ENCODE peak calls at places on chromosomes 13 and 19, in five cellular contexts. One of them, this sample, is unnamed.

GRCh38 chr19:11148001-11148400 is 7.6 kb downstream of the SPC24 start:
- DNase-seq in fibroblast of lung: no peak
- DNase-seq in mammary epithelial cell: no peak
- DNase-seq in GM12878: no peak
- DNase-seq in neural progenitor cell: no peak
- DNase-seq in this sample: no peak

GRCh38 chr13:23378009-23378632 is 55.4 kb downstream of the SACS start:
- DNase-seq in fibroblast of lung: peak; percentile 98
- DNase-seq in neural progenitor cell: no peak
- DNase-seq in GM12878: peak; percentile 68
- DNase-seq in mammary epithelial cell: peak; percentile 88
- DNase-seq in this sample: no peak

GRCh38 chr13:39215971-39216370 is 177.7 kb downstream of the NHLRC3 start:
- DNase-seq in fibroblast of lung: no peak
- DNase-seq in GM12878: no peak
- DNase-seq in neural progenitor cell: no peak
- DNase-seq in mammary epithelial cell: no peak
- DNase-seq in this sample: no peak

GRCh38 chr19:13382633-13382938 is 123.7 kb downstream of the CACNA1A start:
- DNase-seq in mammary epithelial cell: no peak
- DNase-seq in GM12878: no peak
- DNase-seq in neural progenitor cell: no peak
- DNase-seq in fibroblast of lung: no peak
- DNase-seq in this sample: no peak

GRCh38 chr13:76879211-76879875 is 6.9 kb downstream of the KCTD12 start:
- DNase-seq in GM12878: peak; percentile 47
- DNase-seq in fibroblast of lung: peak; percentile 82
- DNase-seq in neural progenitor cell: no peak
- DNase-seq in mammary epithelial cell: peak; percentile 79
- DNase-seq in this sample: peak; percentile 81

GRCh38 chr13:113151745-113152707 is 6.4 kb upstream of the PROZ start:
- DNase-seq in fibroblast of lung: peak; percentile 71
- DNase-seq in neural progenitor cell: no peak
- DNase-seq in GM12878: no peak
- DNase-seq in mammary epithelial cell: no peak
- DNase-seq in this sample: peak; percentile 77

GRCh38 chr19:45424191-45425058 is 708 bp upstream of the ERCC1 start:
- DNase-seq in fibroblast of lung: peak; percentile 92
- DNase-seq in mammary epithelial cell: peak; percentile 97
- DNase-seq in neural progenitor cell: peak; percentile 51
- DNase-seq in GM12878: no peak
- DNase-seq in this sample: peak; percentile 93

GRCh38 chr19:3335431-3336350 is 30.7 kb upstream of the NFIC start:
- DNase-seq in neural progenitor cell: no peak
- DNase-seq in mammary epithelial cell: no peak
- DNase-seq in GM12878: no peak
- DNase-seq in fibroblast of lung: peak; percentile 87
- DNase-seq in this sample: peak; percentile 84

GRCh38 chr19:51690359-51691121 is 2.6 kb upstream of the SPACA6 start:
- DNase-seq in mammary epithelial cell: peak; percentile 61
- DNase-seq in neural progenitor cell: peak; percentile 87
- DNase-seq in fibroblast of lung: peak; percentile 78
- DNase-seq in GM12878: no peak
- DNase-seq in this sample: peak; percentile 89

GRCh38 chr19:45485301-45486077 is 11.4 kb downstream of the RTN2 start:
- DNase-seq in fibroblast of lung: peak; percentile 92
- DNase-seq in neural progenitor cell: peak; percentile 99
- DNase-seq in mammary epithelial cell: peak; percentile 88
- DNase-seq in GM12878: peak; percentile 71
- DNase-seq in this sample: peak; percentile 99

GRCh38 chr13:109389892-109390345 is 396.5 kb downstream of the IRS2 start:
- DNase-seq in mammary epithelial cell: peak; percentile 21
- DNase-seq in neural progenitor cell: no peak
- DNase-seq in GM12878: no peak
- DNase-seq in fibroblast of lung: peak; percentile 87
- DNase-seq in this sample: no peak

GRCh38 chr13:31803327-31803726 is 64.0 kb downstream of the RXFP2 start:
- DNase-seq in fibroblast of lung: no peak
- DNase-seq in mammary epithelial cell: no peak
- DNase-seq in neural progenitor cell: no peak
- DNase-seq in GM12878: no peak
- DNase-seq in this sample: no peak

GRCh38 chr19:2616741-2617392 is 85.6 kb downstream of the GNG7 start:
- DNase-seq in mammary epithelial cell: no peak
- DNase-seq in neural progenitor cell: no peak
- DNase-seq in GM12878: no peak
- DNase-seq in fibroblast of lung: no peak
- DNase-seq in this sample: peak; percentile 82

GRCh38 chr13:69947577-69947976 is 160.0 kb upstream of the ATXN8OS start:
- DNase-seq in neural progenitor cell: no peak
- DNase-seq in fibroblast of lung: no peak
- DNase-seq in mammary epithelial cell: no peak
- DNase-seq in GM12878: no peak
- DNase-seq in this sample: no peak

GRCh38 chr13:30043631-30043925 is 193.2 kb upstream of the UBL3 start:
- DNase-seq in mammary epithelial cell: peak; percentile 69
- DNase-seq in fibroblast of lung: no peak
- DNase-seq in GM12878: no peak
- DNase-seq in neural progenitor cell: no peak
- DNase-seq in this sample: no peak

GRCh38 chr13:37406031-37406430 is 192.5 kb downstream of the POSTN start:
- DNase-seq in GM12878: no peak
- DNase-seq in fibroblast of lung: no peak
- DNase-seq in neural progenitor cell: no peak
- DNase-seq in mammary epithelial cell: peak; percentile 36
- DNase-seq in this sample: no peak

GRCh38 chr13:43629691-43630480 is 156.9 kb downstream of the ENOX1 start:
- DNase-seq in fibroblast of lung: peak; percentile 47
- DNase-seq in neural progenitor cell: peak; percentile 21
- DNase-seq in mammary epithelial cell: no peak
- DNase-seq in GM12878: no peak
- DNase-seq in this sample: no peak

GRCh38 chr13:111456452-111457230 is 136.2 kb downstream of the TEX29 start:
- DNase-seq in neural progenitor cell: no peak
- DNase-seq in mammary epithelial cell: no peak
- DNase-seq in fibroblast of lung: no peak
- DNase-seq in GM12878: no peak
- DNase-seq in this sample: no peak

GRCh38 chr19:4181053-4181508 is 1.3 kb downstream of the SIRT6 start:
- DNase-seq in GM12878: no peak
- DNase-seq in mammary epithelial cell: no peak
- DNase-seq in fibroblast of lung: no peak
- DNase-seq in neural progenitor cell: no peak
- DNase-seq in this sample: no peak

GRCh38 chr13:39284801-39285388 is 246.6 kb downstream of the NHLRC3 start:
- DNase-seq in mammary epithelial cell: no peak
- DNase-seq in neural progenitor cell: peak; percentile 15
- DNase-seq in GM12878: no peak
- DNase-seq in fibroblast of lung: peak; percentile 21
- DNase-seq in this sample: no peak

GRCh38 chr19:40604647-40605200 is 3.6 kb downstream of the LTBP4 start:
- DNase-seq in GM12878: no peak
- DNase-seq in fibroblast of lung: no peak
- DNase-seq in neural progenitor cell: peak; percentile 34
- DNase-seq in mammary epithelial cell: peak; percentile 41
- DNase-seq in this sample: no peak

GRCh38 chr13:91399189-91400093 is 1.0 kb downstream of the GPC5 start:
- DNase-seq in mammary epithelial cell: no peak
- DNase-seq in neural progenitor cell: peak; percentile 34
- DNase-seq in GM12878: no peak
- DNase-seq in fibroblast of lung: no peak
- DNase-seq in this sample: peak; percentile 70

GRCh38 chr19:47187797-47188196 is 43.2 kb downstream of the BBC3 start:
- DNase-seq in mammary epithelial cell: no peak
- DNase-seq in GM12878: no peak
- DNase-seq in fibroblast of lung: no peak
- DNase-seq in neural progenitor cell: no peak
- DNase-seq in this sample: no peak

DNA sequence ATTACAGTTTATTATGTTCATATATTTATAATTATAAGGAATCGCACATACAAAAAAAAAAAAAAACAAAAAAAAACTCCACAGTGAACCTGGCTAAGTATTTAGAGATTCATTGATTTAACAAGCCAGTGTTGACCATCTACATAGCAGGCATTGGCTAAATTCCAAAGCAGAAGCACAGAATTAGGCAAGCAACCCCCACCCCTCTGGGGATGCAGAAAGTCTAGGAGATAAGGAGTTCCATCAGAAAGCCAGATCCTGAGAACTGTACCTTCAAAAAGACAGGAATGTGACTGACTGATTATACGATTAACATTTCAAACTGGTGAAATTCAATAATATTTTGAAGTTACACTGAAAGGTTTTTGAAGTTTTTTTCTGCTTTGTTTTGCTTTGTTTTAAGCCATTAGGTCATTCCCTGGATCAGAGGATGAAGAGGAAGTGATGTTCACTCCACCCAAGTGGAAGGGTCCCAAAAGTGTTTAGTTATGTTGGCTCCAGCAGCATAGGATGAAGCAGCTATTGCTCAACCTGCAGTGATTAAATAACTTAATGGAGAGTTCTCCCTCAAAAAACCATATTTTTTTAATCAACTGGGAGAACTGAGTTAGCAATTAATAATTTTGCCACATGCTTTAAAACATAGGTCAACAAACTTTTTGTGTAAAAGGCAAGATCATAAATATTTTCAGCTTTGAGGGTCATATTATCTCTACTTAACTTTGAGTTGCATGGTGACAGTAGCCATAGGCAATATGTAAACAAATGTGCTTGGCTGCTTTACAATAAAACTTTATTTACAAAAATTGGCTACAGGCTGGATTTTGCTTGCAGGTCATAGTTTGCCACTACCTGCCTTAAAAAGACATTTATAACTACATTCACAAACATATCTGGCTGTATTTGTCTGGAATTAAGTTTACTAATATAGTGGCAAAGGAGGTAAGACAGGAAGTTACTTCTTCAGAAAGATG is 49.6 kb downstream of the DOCK9 start:
- DNase-seq in neural progenitor cell: no peak
- DNase-seq in fibroblast of lung: peak; percentile 90
- DNase-seq in mammary epithelial cell: no peak
- DNase-seq in GM12878: no peak
- DNase-seq in this sample: no peak
- H3K4me3 ChIP-seq in neural progenitor cell: no peak overlapping the region
- H3K4me3 ChIP-seq in fibroblast of lung: no peak overlapping the region
- H3K4me3 ChIP-seq in mammary epithelial cell: no peak overlapping the region
- H3K4me3 ChIP-seq in GM12878: no peak overlapping the region
- H3K4me3 ChIP-seq in this sample: no peak overlapping the region

GRCh38 chr13:79745141-79745540 is 264.2 kb downstream of the NDFIP2 start:
- DNase-seq in GM12878: no peak
- DNase-seq in mammary epithelial cell: no peak
- DNase-seq in neural progenitor cell: no peak
- DNase-seq in fibroblast of lung: no peak
- DNase-seq in this sample: no peak

GRCh38 chr13:79749985-79750551 is 269.1 kb downstream of the NDFIP2 start:
- DNase-seq in fibroblast of lung: peak; percentile 81
- DNase-seq in GM12878: no peak
- DNase-seq in mammary epithelial cell: peak; percentile 69
- DNase-seq in neural progenitor cell: peak; percentile 54
- DNase-seq in this sample: no peak

DNA sequence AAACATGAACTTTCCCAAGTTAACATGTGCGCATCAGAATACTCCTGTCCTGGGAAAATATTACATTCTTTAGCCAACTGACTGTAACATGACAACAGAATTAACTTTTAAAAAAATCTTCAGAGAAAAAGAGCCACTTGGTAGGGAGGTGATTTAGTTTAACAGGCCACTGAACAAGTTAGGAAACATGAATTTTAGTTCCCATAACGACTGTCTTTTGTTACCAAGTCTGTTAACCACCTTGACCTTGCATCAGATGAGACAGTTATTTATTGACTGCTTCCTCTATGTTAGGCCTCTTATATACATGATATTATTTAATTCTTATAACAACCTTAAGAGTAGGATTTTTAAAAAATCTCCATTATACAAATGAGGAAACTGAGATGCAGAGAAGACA is 268.6 kb downstream of the NDFIP2 start:
- DNase-seq in GM12878: no peak
- DNase-seq in mammary epithelial cell: no peak
- DNase-seq in neural progenitor cell: no peak
- DNase-seq in fibroblast of lung: no peak
- DNase-seq in this sample: no peak
- H3K9ac ChIP-seq in GM12878: no peak overlapping the region
- H3K9ac ChIP-seq in mammary epithelial cell: no peak overlapping the region
- H3K9ac ChIP-seq in neural progenitor cell: no peak overlapping the region
- H3K9ac ChIP-seq in fibroblast of lung: no peak overlapping the region
- H3K9ac ChIP-seq in this sample: no peak overlapping the region

DNA sequence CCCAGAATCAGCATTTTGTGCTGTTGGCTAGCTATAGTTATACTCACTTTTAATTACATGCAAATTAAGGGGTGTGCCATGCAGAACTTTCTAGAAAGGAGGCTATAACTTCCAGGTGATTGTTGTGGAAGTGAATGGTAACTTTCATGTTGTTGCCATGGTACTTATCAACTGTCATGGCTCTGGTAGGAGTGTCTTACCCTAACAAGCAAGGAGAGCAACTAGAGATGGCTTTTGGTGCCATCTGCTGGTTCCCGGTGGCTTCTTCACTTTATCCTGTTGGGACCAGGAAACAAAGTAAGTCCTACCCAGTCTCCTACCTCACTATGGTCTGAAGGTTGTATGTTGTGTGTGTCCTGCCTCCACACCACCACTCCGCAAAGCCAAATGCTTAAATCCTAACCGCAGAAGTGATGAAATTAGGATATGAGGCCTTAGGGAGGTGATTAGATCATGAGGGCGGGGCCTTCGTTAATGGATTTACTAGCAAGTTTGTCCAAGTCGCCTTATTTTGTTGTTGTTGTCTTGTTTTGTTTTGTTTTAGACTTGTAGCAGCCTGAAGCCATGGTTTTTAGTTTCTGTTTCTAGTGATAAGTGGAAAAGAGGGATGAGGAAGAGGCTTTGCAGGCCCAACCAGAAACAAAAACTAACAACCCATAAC is 22.6 kb downstream of the FBXL12 start:
- DNase-seq in GM12878: peak; percentile 66
- DNase-seq in mammary epithelial cell: peak; percentile 86
- DNase-seq in neural progenitor cell: peak; percentile 87
- DNase-seq in fibroblast of lung: peak; percentile 91
- DNase-seq in this sample: peak; percentile 78
- H3K4me3 ChIP-seq in GM12878: no peak overlapping the region
- H3K4me3 ChIP-seq in mammary epithelial cell: no peak overlapping the region
- H3K4me3 ChIP-seq in neural progenitor cell: no peak overlapping the region
- H3K4me3 ChIP-seq in fibroblast of lung: no peak overlapping the region
- H3K4me3 ChIP-seq in this sample: no peak overlapping the region

DNA sequence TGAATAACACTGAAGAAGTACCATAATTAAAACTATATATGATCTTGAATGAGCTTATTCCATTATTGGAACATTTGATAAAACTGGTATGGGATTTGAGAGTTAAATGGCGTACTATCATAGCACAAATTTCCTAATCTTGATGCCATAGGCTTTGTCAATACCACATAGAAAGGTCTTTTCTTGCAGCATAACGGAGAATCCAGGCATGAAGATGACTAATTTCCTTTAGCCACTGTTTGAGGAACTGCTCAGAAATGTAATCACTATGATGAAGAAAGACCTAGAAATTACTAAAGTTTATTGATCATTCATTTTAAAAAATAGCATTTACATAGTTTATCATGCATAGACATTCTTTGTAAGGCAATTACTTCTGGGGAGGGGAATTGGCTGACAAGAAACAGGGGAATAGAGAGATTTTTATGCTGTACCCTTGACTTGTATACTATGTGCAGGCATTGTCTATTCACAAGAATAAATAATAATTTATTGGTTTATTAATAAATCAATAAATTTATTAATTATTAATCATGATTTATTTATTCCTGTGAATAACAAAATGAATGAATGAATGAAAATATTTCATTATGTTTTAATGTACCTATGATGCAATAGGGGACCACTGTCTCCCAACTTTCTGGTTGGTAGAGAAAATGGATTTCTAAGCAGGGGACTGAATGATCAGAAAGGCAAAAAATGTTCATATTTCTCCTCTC is 2676.6 kb downstream of the PCDH9 start:
- DNase-seq in neural progenitor cell: no peak
- DNase-seq in mammary epithelial cell: peak; percentile 45
- DNase-seq in GM12878: no peak
- DNase-seq in fibroblast of lung: no peak
- DNase-seq in this sample: no peak
- H3K9ac ChIP-seq in neural progenitor cell: no peak overlapping the region
- H3K9ac ChIP-seq in mammary epithelial cell: no peak overlapping the region
- H3K9ac ChIP-seq in GM12878: no peak overlapping the region
- H3K9ac ChIP-seq in fibroblast of lung: no peak overlapping the region
- H3K9ac ChIP-seq in this sample: no peak overlapping the region